ENCODE peak calls at places on chromosomes 3 and 15, in five cellular contexts. R, D, F, B and O are unnamed samples.

GRCh38 chr3:132414841-132415240 is 2.5 kb upstream of the DNAJC13 start:
- DNase-seq in F (no peak), R (no peak), D (no peak), B (no peak), O (no peak)

GRCh38 chr15:67144609-67145306 is 79.4 kb downstream of the SMAD3 start:
- DNase-seq in R (no peak), F (peak), B (no peak), D (no peak), O (no peak)

GRCh38 chr15:39598958-39599845 is 18.3 kb downstream of the THBS1 start:
- DNase-seq in D (no peak), B (no peak), R (peak), F (no peak), O (no peak)

GRCh38 chr15:97995881-97996603 is 35.5 kb downstream of the ARRDC4 start:
- DNase-seq in R (no peak), F (peak), D (no peak), B (no peak), O (peak)

GRCh38 chr15:36965561-36966342 is 134.6 kb downstream of the MEIS2 start:
- DNase-seq in F (no peak), D (no peak), B (no peak), R (no peak), O (no peak)

GRCh38 chr15:25469377-25469776 is 30.6 kb upstream of the UBE3A start:
- DNase-seq in B (no peak), F (no peak), R (peak), D (no peak), O (no peak)

GRCh38 chr3:111277226-111277625 is 205.6 kb downstream of the NECTIN3 start:
- DNase-seq in B (no peak), F (no peak), R (peak), D (no peak), O (no peak)

GRCh38 chr15:73346735-73347312 is 21.9 kb downstream of the HCN4 start:
- DNase-seq in F (no peak), R (no peak), B (no peak), D (no peak), O (peak)

GRCh38 chr3:129428020-129428381 is 435 bp downstream of the EFCAB12 start:
- DNase-seq in B (no peak), R (no peak), D (no peak), F (no peak), O (no peak)

GRCh38 chr3:151328298-151329036 is 882 bp downstream of the P2RY13 start:
- DNase-seq in R (no peak), B (no peak), F (no peak), D (no peak), O (no peak)

GRCh38 chr3:40070816-40071215 is 238.7 kb upstream of the EIF1B start:
- DNase-seq in D (no peak), R (no peak), B (no peak), F (no peak), O (no peak)

GRCh38 chr3:8604988-8605387 is 39.6 kb downstream of the SSUH2 start:
- DNase-seq in D (no peak), F (no peak), B (no peak), R (no peak), O (no peak)

GRCh38 chr3:32120480-32120879 is 14.1 kb downstream of the GPD1L start:
- DNase-seq in D (no peak), R (no peak), B (no peak), F (no peak), O (no peak)

GRCh38 chr3:47961815-47962606 is 54.2 kb downstream of the MAP4 start:
- DNase-seq in R (peak), D (no peak), F (no peak), B (no peak), O (no peak)

GRCh38 chr15:27059610-27060202 is 88.7 kb downstream of the GABRG3 start:
- DNase-seq in R (peak), D (no peak), F (no peak), B (no peak), O (peak)

GRCh38 chr3:13865581-13866405 is 14.1 kb downstream of the WNT7A start:
- DNase-seq in R (no peak), D (no peak), B (no peak), F (no peak), O (no peak)

GRCh38 chr15:78984041-78984440 is 39.2 kb upstream of the CTSH start:
- DNase-seq in D (no peak), R (no peak), B (no peak), F (no peak), O (no peak)

GRCh38 chr3:66812741-66813140 is 185.4 kb upstream of the KBTBD8 start:
- DNase-seq in B (no peak), D (no peak), R (no peak), F (no peak), O (no peak)

GRCh38 chr15:58504674-58505234 is 73.0 kb downstream of the LIPC start:
- DNase-seq in F (no peak), B (no peak), D (no peak), R (no peak), O (no peak)

GRCh38 chr3:170563712-170564423 is 22.0 kb downstream of the SLC7A14 start:
- DNase-seq in D (no peak), B (no peak), F (no peak), R (peak), O (no peak)

GRCh38 chr3:71226565-71227281 is 356.8 kb downstream of the FOXP1 start:
- DNase-seq in F (no peak), B (no peak), R (no peak), D (no peak), O (no peak)

GRCh38 chr3:107367353-107367752 is 9.9 kb upstream of the CCDC54 start:
- DNase-seq in D (no peak), R (peak), B (no peak), F (no peak), O (no peak)

GRCh38 chr3:170611746-170612145 is 25.9 kb upstream of the SLC7A14 start:
- DNase-seq in R (no peak), F (no peak), B (no peak), D (no peak), O (no peak)

GRCh38 chr15:90812881-90813280 is 55.5 kb upstream of the FURIN start:
- DNase-seq in B (no peak), D (no peak), F (no peak), R (no peak), O (no peak)

GRCh38 chr15:101148166-101148880 is 103.5 kb downstream of the CHSY1 start:
- DNase-seq in B (no peak), D (no peak), F (peak), R (no peak), O (no peak)

DNA sequence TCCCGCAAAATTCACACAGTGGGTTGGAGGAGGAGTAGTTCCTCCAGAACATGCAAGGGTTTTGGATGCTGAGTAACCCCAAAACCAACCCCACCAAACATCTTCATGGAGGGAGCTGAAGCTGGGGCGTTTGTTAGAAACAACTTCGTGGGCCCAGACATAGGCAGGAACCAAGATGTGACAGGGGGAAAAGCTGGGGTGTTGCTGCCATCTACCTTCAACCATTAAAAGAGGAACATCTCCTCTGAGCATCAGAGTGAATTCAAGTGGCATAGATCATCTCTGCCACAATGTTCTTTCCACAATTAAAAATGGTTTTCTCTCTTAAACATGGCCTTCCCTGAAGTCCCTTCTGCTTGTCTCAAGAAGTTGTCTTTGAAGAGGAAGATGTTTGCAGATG is 20.5 kb downstream of the SIDT1 start:
- DNase-seq in D (no peak), R (no peak), F (no peak), B (no peak), O (no peak)
- TF ChIP-seq CTCF in D (no peak), R (peak), F (no peak), B (no peak), O (no peak)

GRCh38 chr3:76570436-76571057 is 469.4 kb upstream of the ROBO2 start:
- DNase-seq in D (no peak), B (no peak), R (peak), F (no peak), O (no peak)
- TF ChIP-seq CTCF in D (peak), B (peak), R (peak), F (peak), O (peak)

GRCh38 chr3:125163739-125164601 is 48.6 kb downstream of the SLC12A8 start:
- DNase-seq in R (no peak), F (no peak), B (no peak), D (no peak), O (no peak)
- TF ChIP-seq CTCF in R (peak), F (no peak), B (no peak), D (no peak), O (no peak)

GRCh38 chr15:69576035-69576526 is 123.5 kb downstream of the RPLP1 start:
- DNase-seq in F (no peak), R (no peak), B (no peak), D (peak), O (peak)
- TF ChIP-seq CTCF in F (peak), R (peak), B (peak), D (peak), O (peak)

GRCh38 chr3:118765636-118766305 is 268.9 kb downstream of the IGSF11 start:
- DNase-seq in F (no peak), D (no peak), R (no peak), B (no peak), O (no peak)

GRCh38 chr3:118755402-118755801 is 279.2 kb downstream of the IGSF11 start:
- DNase-seq in D (no peak), R (no peak), B (no peak), F (no peak), O (no peak)

GRCh38 chr3:118766306-118766669 is 268.4 kb downstream of the IGSF11 start:
- DNase-seq in R (no peak), B (no peak), F (no peak), D (no peak), O (no peak)

GRCh38 chr3:118760611-118761606 is 273.7 kb downstream of the IGSF11 start:
- DNase-seq in R (no peak), B (no peak), D (no peak), F (no peak), O (no peak)
- TF ChIP-seq CTCF in R (no peak), B (no peak), D (no peak), F (no peak), O (no peak)

DNA sequence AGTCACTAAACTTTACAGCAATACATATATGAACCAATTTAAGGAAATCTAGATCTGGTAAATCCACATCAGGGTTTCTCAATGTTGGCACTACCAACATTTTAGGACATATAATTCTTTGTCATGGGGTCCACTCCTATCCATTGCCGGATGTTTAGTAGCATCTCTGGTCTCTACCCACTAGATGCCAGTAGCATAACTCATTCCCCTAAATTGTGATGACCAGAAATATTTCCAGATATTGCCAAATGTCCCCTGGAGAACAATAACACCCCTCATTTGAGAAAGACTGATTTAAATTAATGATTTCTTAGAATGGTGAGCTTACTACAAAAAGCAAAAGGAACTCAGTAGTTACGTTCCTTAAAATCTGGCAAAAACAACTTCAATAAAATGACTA is 23.1 kb upstream of the ANKRD28 start:
- DNase-seq in B (no peak), D (no peak), R (no peak), F (no peak), O (no peak)
- TF ChIP-seq CTCF in B (no peak), D (no peak), R (no peak), F (no peak), O (no peak)

GRCh38 chr3:4721511-4721911 is 228.4 kb downstream of the ITPR1 start:
- DNase-seq in B (no peak), F (no peak), R (peak), D (no peak), O (no peak)
- TF ChIP-seq CTCF in B (no peak), F (no peak), R (no peak), D (no peak), O (no peak)